ENCODE peak calls at places on chromosomes 6 and 20, in six cellular contexts. J, T, V, B, H and D are unnamed samples.

GRCh38 chr20:32488066-32488838 is 96.9 kb downstream of the NOL4L start:
- DNase-seq in H (no peak), J (no peak), T (no peak), B (no peak), V (no peak), D (no peak)

GRCh38 chr20:2673453-2673852 is 9.4 kb upstream of the IDH3B start:
- DNase-seq in V (no peak), H (no peak), B (no peak), T (no peak), J (no peak), D (no peak)

GRCh38 chr6:14270925-14271791 is 153.6 kb downstream of the CD83 start:
- DNase-seq in H (no peak), V (no peak), T (no peak), J (no peak), B (peak), D (no peak)

GRCh38 chr6:130778946-130779657 is 48.1 kb upstream of the SMLR1 start:
- DNase-seq in B (no peak), V (no peak), J (no peak), T (no peak), H (no peak), D (no peak)

GRCh38 chr20:33679758-33680485 is 5.7 kb upstream of the NECAB3 start:
- DNase-seq in T (no peak), B (no peak), V (no peak), H (no peak), J (no peak), D (no peak)

GRCh38 chr6:46931416-46931815 is 9.7 kb upstream of the ADGRF5 start:
- DNase-seq in B (no peak), V (no peak), H (no peak), J (no peak), T (no peak), D (no peak)

GRCh38 chr6:93621400-93621799 is 202.0 kb upstream of the EPHA7 start:
- DNase-seq in H (no peak), V (no peak), B (no peak), J (no peak), T (no peak), D (no peak)

GRCh38 chr6:82270791-82271392 is 23.3 kb upstream of the IBTK start:
- DNase-seq in J (no peak), V (no peak), H (no peak), T (no peak), B (peak), D (no peak)

GRCh38 chr20:41436679-41437078 is 70.1 kb upstream of the EMILIN3 start:
- DNase-seq in B (no peak), V (no peak), H (no peak), J (no peak), T (no peak), D (no peak)

GRCh38 chr6:156884306-156884705 is 107.1 kb downstream of the ARID1B start:
- DNase-seq in T (no peak), V (no peak), B (no peak), H (no peak), J (no peak), D (no peak)

GRCh38 chr20:19777311-19777710 is 19.3 kb downstream of the RIN2 start:
- DNase-seq in T (no peak), B (no peak), J (no peak), H (no peak), V (no peak), D (no peak)

GRCh38 chr6:109874621-109875020 is 103.5 kb upstream of the GPR6 start:
- DNase-seq in V (no peak), B (no peak), H (no peak), J (no peak), T (no peak), D (no peak)

GRCh38 chr6:11246722-11247121 is 14.3 kb upstream of the NEDD9 start:
- DNase-seq in B (no peak), T (no peak), H (no peak), J (no peak), V (no peak), D (no peak)

GRCh38 chr6:118918326-118918725 is 16.6 kb downstream of the MCM9 start:
- DNase-seq in V (no peak), B (no peak), H (no peak), J (no peak), T (no peak), D (no peak)

GRCh38 chr6:121105461-121105860 is 228.8 kb downstream of the TBC1D32 start:
- DNase-seq in T (no peak), B (no peak), J (no peak), H (no peak), V (no peak), D (no peak)

GRCh38 chr6:4611441-4612129 is 164.6 kb upstream of the CDYL start:
- DNase-seq in H (no peak), J (no peak), B (no peak), T (no peak), V (no peak), D (no peak)

GRCh38 chr20:23680151-23680550 is 8.7 kb downstream of the CST4 start:
- DNase-seq in T (peak), V (no peak), H (peak), J (no peak), B (no peak), D (no peak)

GRCh38 chr6:79630883-79631799 is at the start of gene SH3BGRL2:
- DNase-seq in H (peak), J (peak), T (peak), B (peak), V (peak), D (peak)

GRCh38 chr6:132798820-132799538 is 542 bp upstream of the SLC18B1 start:
- DNase-seq in H (peak), J (no peak), B (peak), T (peak), V (peak), D (peak)

GRCh38 chr20:63740501-63741353 is 1.2 kb downstream of the SLC2A4RG start:
- DNase-seq in V (peak), H (peak), T (peak), B (peak), J (peak), D (peak)

GRCh38 chr20:17835240-17835940 is 133.2 kb downstream of the SNX5 start:
- DNase-seq in J (no peak), V (no peak), B (peak), T (peak), H (peak), D (peak)

GRCh38 chr20:38272961-38273360 is 12.4 kb upstream of the KIAA1755 start:
- DNase-seq in J (no peak), V (no peak), B (no peak), H (no peak), T (no peak), D (no peak)

GRCh38 chr20:3156811-3157619 is 2.6 kb downstream of the FASTKD5 start:
- DNase-seq in J (no peak), T (no peak), V (no peak), H (no peak), B (no peak), D (no peak)